ENCODE peak calls at places on chromosomes 11 and 22, in eight cellular contexts. J is HFFc6, G is HEK293T, F is hepatic stellate cell, W is mucosa of gallbladder, I is cardiac muscle cell, U is GM23338, O is hippocampal formation. M is an unnamed sample.
A peak's percentile ranks its signal among the peaks of the same experiment; 100 is the strongest.

GRCh38 chr11:66971483-66971882 is 3.6 kb upstream of the C11orf86 start:
- DNase-seq in J (no peak), G (no peak), F (no peak), W (no peak), I (no peak), U (no peak), O (no peak), M (no peak)

GRCh38 chr11:10327254-10327653 is 22.4 kb downstream of the ADM start:
- DNase-seq in J (no peak), G (no peak), F (no peak), W (no peak), I (no peak), U (no peak), O (no peak), M (peak; percentile 40)

GRCh38 chr11:65290448-65291165 is 24.1 kb upstream of the CDC42EP2 start:
- DNase-seq in J (peak; percentile 93), G (no peak), F (peak; percentile 63), W (peak; percentile 86), I (peak; percentile 62), U (no peak), O (peak; percentile 92), M (peak; percentile 87)

GRCh38 chr11:7555067-7555699 is 41.4 kb downstream of the PPFIBP2 start:
- DNase-seq in J (peak; percentile 18), G (no peak), F (no peak), W (peak; percentile 68), I (no peak), U (no peak), O (peak; percentile 49), M (no peak)

GRCh38 chr22:17773606-17774205 is 563 bp downstream of the BID start:
- DNase-seq in J (no peak), G (peak; percentile 67), F (peak; percentile 70), W (no peak), I (peak; percentile 72), U (peak; percentile 83), O (no peak), M (no peak)

GRCh38 chr11:100855466-100856067 is 168.5 kb downstream of the ARHGAP42 start:
- DNase-seq in J (peak; percentile 43), G (no peak), F (no peak), W (no peak), I (peak; percentile 65), U (peak; percentile 81), O (peak; percentile 71), M (peak; percentile 47)

GRCh38 chr11:44029507-44029845 is 18.3 kb upstream of the ACCSL start:
- DNase-seq in J (no peak), G (no peak), F (no peak), W (peak; percentile 6), I (no peak), U (no peak), O (no peak), M (no peak)

GRCh38 chr11:33690290-33691050 is 10.2 kb downstream of the C11orf91 start:
- DNase-seq in J (peak; percentile 100), G (no peak), F (peak; percentile 68), W (no peak), I (no peak), U (no peak), O (peak; percentile 64), M (peak; percentile 94)

GRCh38 chr22:37088108-37088605 is 21.4 kb downstream of the TMPRSS6 start:
- DNase-seq in J (peak; percentile 15), G (no peak), F (no peak), W (no peak), I (no peak), U (no peak), O (no peak), M (no peak)

GRCh38 chr11:75311858-75312288 is 39.6 kb downstream of the ARRB1 start:
- DNase-seq in J (no peak), G (peak; percentile 68), F (peak; percentile 96), W (peak; percentile 28), I (no peak), U (no peak), O (peak; percentile 70), M (no peak)

GRCh38 chr22:44727148-44727547 is 25.1 kb downstream of the PRR5 start:
- DNase-seq in J (no peak), G (no peak), F (no peak), W (no peak), I (no peak), U (no peak), O (no peak), M (no peak)

GRCh38 chr11:49424136-49424535 is 215.7 kb upstream of the FOLH1 start:
- DNase-seq in J (no peak), G (no peak), F (no peak), W (no peak), I (no peak), U (no peak), O (peak; percentile 47), M (no peak)

GRCh38 chr22:19565921-19566598 is 41.9 kb upstream of the CLDN5 start:
- DNase-seq in J (peak; percentile 29), G (no peak), F (no peak), W (no peak), I (no peak), U (no peak), O (no peak), M (no peak)

GRCh38 chr11:79403839-79404238 is 37.0 kb downstream of the TENM4 start:
- DNase-seq in J (no peak), G (no peak), F (no peak), W (no peak), I (no peak), U (no peak), O (no peak), M (no peak)

GRCh38 chr11:74543991-74544390 is 48.4 kb upstream of the POLD3 start:
- DNase-seq in J (no peak), G (no peak), F (no peak), W (no peak), I (no peak), U (peak; percentile 35), O (no peak), M (no peak)

GRCh38 chr11:2436521-2437031 is 7.7 kb downstream of the TRPM5 start:
- DNase-seq in J (no peak), G (no peak), F (no peak), W (no peak), I (no peak), U (no peak), O (no peak), M (no peak)

GRCh38 chr11:43358308-43358669 is 431 bp upstream of the TTC17 start:
- DNase-seq in J (no peak), G (no peak), F (no peak), W (no peak), I (peak; percentile 6), U (peak; percentile 6), O (no peak), M (no peak)

GRCh38 chr22:38513063-38513462 is 7.0 kb upstream of the DDX17 start:
- DNase-seq in J (no peak), G (peak; percentile 45), F (no peak), W (no peak), I (peak; percentile 41), U (peak; percentile 74), O (no peak), M (no peak)

GRCh38 chr22:19057539-19057938 is 64.7 kb downstream of the DGCR2 start:
- DNase-seq in J (no peak), G (no peak), F (no peak), W (no peak), I (no peak), U (no peak), O (no peak), M (no peak)